ENCODE peak calls at places on chromosome 9, in nine cellular contexts. C is A549, I is K562, Z is HepG2, X is GM23338, M is HCT116, U is SK-N-SH, R is HL-60, A is Panc1. K is an unnamed sample.
A peak's percentile ranks its signal among the peaks of the same experiment; 100 is the strongest.

GRCh38 chr9:36749461-36749860 is 176.8 kb downstream of the MELK start:
- DNase-seq in C (no peak), I (no peak), Z (no peak), X (no peak), M (no peak), U (no peak), R (no peak), A (no peak), K (no peak)

GRCh38 chr9:8867148-8867547 is 1067.6 kb upstream of the DMAC1 start:
- DNase-seq in C (no peak), I (no peak), Z (no peak), X (no peak), M (no peak), U (no peak), R (no peak), A (no peak), K (no peak)

GRCh38 chr9:79572032-79572890 is 496 bp downstream of the TLE4 start:
- DNase-seq in C (peak; percentile 15), I (peak; percentile 6), Z (no peak), X (peak; percentile 63), M (no peak), U (peak; percentile 62), R (no peak), A (no peak), K (no peak)

GRCh38 chr9:81032831-81033230 is 656.5 kb downstream of the TLE1 start:
- DNase-seq in C (no peak), I (no peak), Z (no peak), X (no peak), M (no peak), U (no peak), R (no peak), A (no peak), K (no peak)

GRCh38 chr9:136012651-136013050 is 51.5 kb upstream of the UBAC1 start:
- DNase-seq in C (no peak), I (no peak), Z (no peak), X (no peak), M (no peak), U (peak; percentile 67), R (no peak), A (no peak), K (no peak)

GRCh38 chr9:133103987-133104505 is 17.0 kb downstream of the RALGDS start:
- DNase-seq in C (no peak), I (no peak), Z (no peak), X (no peak), M (no peak), U (no peak), R (no peak), A (no peak), K (no peak)

GRCh38 chr9:134629586-134630392 is 11.8 kb upstream of the COL5A1 start:
- DNase-seq in C (no peak), I (no peak), Z (no peak), X (no peak), M (no peak), U (no peak), R (no peak), A (no peak), K (no peak)

GRCh38 chr9:81609782-81610738 is 79.3 kb downstream of the TLE1 start:
- DNase-seq in C (no peak), I (no peak), Z (peak; percentile 94), X (no peak), M (no peak), U (no peak), R (peak; percentile 50), A (no peak), K (no peak)

GRCh38 chr9:12698293-12698692 is 5.1 kb downstream of the TYRP1 start:
- DNase-seq in C (no peak), I (no peak), Z (no peak), X (no peak), M (no peak), U (no peak), R (no peak), A (no peak), K (no peak)

GRCh38 chr9:86945868-86946711 is 1.2 kb downstream of the GAS1 start:
- DNase-seq in C (peak; percentile 45), I (no peak), Z (no peak), X (peak; percentile 73), M (no peak), U (peak; percentile 82), R (peak; percentile 16), A (no peak), K (no peak)

GRCh38 chr9:134623408-134624066 is 18.1 kb upstream of the COL5A1 start:
- DNase-seq in C (no peak), I (no peak), Z (no peak), X (no peak), M (no peak), U (no peak), R (no peak), A (no peak), K (no peak)

GRCh38 chr9:121572581-121572980 is 72.9 kb upstream of the GGTA1 start:
- DNase-seq in C (no peak), I (no peak), Z (no peak), X (no peak), M (no peak), U (no peak), R (no peak), A (no peak), K (no peak)

GRCh38 chr9:101428909-101429308 is 6.7 kb downstream of the ALDOB start:
- DNase-seq in C (no peak), I (no peak), Z (no peak), X (no peak), M (no peak), U (no peak), R (no peak), A (no peak), K (no peak)

GRCh38 chr9:16675131-16675530 is 195.3 kb downstream of the BNC2 start:
- DNase-seq in C (no peak), I (no peak), Z (no peak), X (no peak), M (no peak), U (no peak), R (no peak), A (no peak), K (no peak)

GRCh38 chr9:17531642-17532254 is 47.1 kb upstream of the SH3GL2 start:
- DNase-seq in C (peak; percentile 38), I (peak; percentile 8), Z (peak; percentile 32), X (peak; percentile 82), M (peak; percentile 10), U (peak; percentile 59), R (no peak), A (peak; percentile 7), K (no peak)

GRCh38 chr9:14061921-14062320 is 252.0 kb downstream of the NFIB start:
- DNase-seq in C (no peak), I (no peak), Z (no peak), X (no peak), M (no peak), U (no peak), R (no peak), A (no peak), K (no peak)

GRCh38 chr9:91483835-91484234 is 60.2 kb upstream of the NFIL3 start:
- DNase-seq in C (no peak), I (no peak), Z (no peak), X (no peak), M (no peak), U (no peak), R (no peak), A (no peak), K (no peak)

GRCh38 chr9:136996361-136997281 is at the start of gene CLIC3:
- DNase-seq in C (peak; percentile 54), I (peak; percentile 71), Z (peak; percentile 46), X (peak; percentile 39), M (no peak), U (peak; percentile 68), R (peak; percentile 60), A (no peak), K (no peak)

GRCh38 chr9:1916676-1917075 is 98.5 kb upstream of the SMARCA2 start:
- DNase-seq in C (no peak), I (no peak), Z (no peak), X (no peak), M (no peak), U (no peak), R (no peak), A (no peak), K (no peak)

GRCh38 chr9:77999231-77999631 is 32.4 kb downstream of the GNAQ start:
- DNase-seq in C (no peak), I (no peak), Z (no peak), X (no peak), M (no peak), U (no peak), R (no peak), A (no peak), K (no peak)

DNA sequence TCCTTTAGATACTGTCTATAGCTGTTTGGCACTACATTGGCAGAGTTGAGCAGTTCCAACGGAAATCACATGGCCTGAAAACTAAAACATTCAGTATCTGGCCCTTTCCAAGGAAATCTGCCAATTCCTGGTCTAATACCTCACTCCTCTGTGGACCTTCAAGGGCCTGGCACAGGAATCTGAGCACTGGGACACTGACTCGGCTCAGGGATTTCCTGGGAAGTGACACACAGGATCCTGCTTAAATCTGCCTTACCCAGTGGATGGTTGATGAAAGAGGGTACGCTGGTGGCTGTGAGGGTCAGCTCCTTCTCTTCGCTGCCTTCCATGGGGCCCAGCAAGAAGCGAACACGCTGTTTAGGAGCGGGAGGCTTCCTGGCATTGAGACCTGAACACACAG is 904 bp downstream of the TRUB2 start:
- DNase-seq in C (no peak), I (no peak), Z (no peak), X (no peak), M (no peak), U (no peak), R (no peak), A (no peak), K (no peak)
- TF ChIP-seq REST in C (no peak), I (no peak), Z (no peak), X (no peak), M (no peak), U (no peak), R (no peak), A (no peak), K (no peak)

DNA sequence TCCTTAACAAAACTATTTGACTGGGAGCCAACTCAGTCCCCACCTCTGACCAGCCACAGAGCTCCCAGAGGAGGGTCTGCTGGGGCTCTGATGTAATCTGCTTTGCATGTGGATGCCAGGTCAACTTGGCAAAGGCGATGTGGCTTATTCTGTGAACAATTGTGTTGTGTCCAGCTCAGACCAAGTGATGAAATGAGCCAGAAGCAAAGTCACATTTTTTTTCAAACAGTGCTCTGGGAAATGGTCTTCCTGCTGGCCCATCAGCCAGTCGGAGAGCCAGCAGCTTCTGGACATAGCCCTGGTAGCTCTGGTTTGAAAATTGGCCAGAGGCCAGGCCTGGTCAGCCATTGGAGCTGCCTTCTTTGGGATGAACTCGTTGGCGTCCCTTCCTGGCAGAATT is 86.5 kb downstream of the ANGPTL2 start:
- DNase-seq in C (no peak), I (no peak), Z (no peak), X (no peak), M (no peak), U (peak; percentile 39), R (no peak), A (no peak), K (no peak)
- TF ChIP-seq REST in C (no peak), I (no peak), Z (no peak), X (no peak), M (no peak), U (no peak), R (no peak), A (no peak), K (no peak)

GRCh38 chr9:96655198-96655851 is at the start of gene PRXL2C:
- DNase-seq in C (peak; percentile 55), I (peak; percentile 84), Z (peak; percentile 29), X (peak; percentile 77), M (no peak), U (peak; percentile 92), R (peak; percentile 39), A (no peak), K (no peak)
- TF ChIP-seq REST in C (no peak), I (no peak), Z (no peak), X (no peak), M (no peak), U (no peak), R (no peak), A (no peak), K (no peak)

GRCh38 chr9:130936285-130937117 is 2.5 kb downstream of the FIBCD1 start:
- DNase-seq in C (peak; percentile 58), I (no peak), Z (peak; percentile 28), X (peak; percentile 81), M (no peak), U (no peak), R (no peak), A (no peak), K (no peak)
- TF ChIP-seq REST in C (no peak), I (no peak), Z (no peak), X (no peak), M (no peak), U (no peak), R (no peak), A (no peak), K (no peak)